ENCODE peak calls at places on chromosomes 7 and 10, in ten cellular contexts. V is dorsolateral prefrontal cortex, S is progenitor cell of endocrine pancreas, R is ascending aorta, X is Right ventricle myocardium superior, P is neural progenitor cell, Q is PC-3, C is posterior cingulate gyrus, Y is activated T-cell treated with anti-CD3 and anti-CD28 coated beads for 48 hours, E is adrenal gland. T is an unnamed sample.

GRCh38 chr10:547591-548081 is 141.8 kb downstream of the DIP2C start:
- DNase-seq in X (no peak), Q (no peak), E (no peak), C (no peak), V (no peak), Y (no peak), S (no peak), R (no peak), P (no peak), T (no peak)

GRCh38 chr7:22061781-22062180 is 116.1 kb upstream of the CDCA7L start:
- DNase-seq in E (no peak), R (no peak), Y (no peak), V (no peak), P (no peak), Q (no peak), C (no peak), S (no peak), X (no peak), T (no peak)

GRCh38 chr10:103855424-103855823 is at the start of gene SH3PXD2A:
- DNase-seq in E (no peak), P (peak), R (no peak), S (peak), Q (peak), X (peak), C (no peak), Y (peak), V (no peak), T (no peak)

GRCh38 chr10:61760943-61761824 is 98.5 kb downstream of the CABCOCO1 start:
- DNase-seq in P (no peak), V (no peak), X (no peak), Q (peak), S (no peak), Y (no peak), C (no peak), R (no peak), E (no peak), T (no peak)

GRCh38 chr10:80509403-80510161 is 28.1 kb upstream of the SH2D4B start:
- DNase-seq in P (no peak), Q (no peak), C (no peak), X (peak), V (no peak), S (no peak), R (no peak), Y (no peak), E (peak), T (no peak)

GRCh38 chr10:122648599-122649428 is 50.8 kb downstream of the C10orf120 start:
- DNase-seq in P (peak), V (peak), E (peak), S (peak), Y (peak), C (peak), R (no peak), X (peak), Q (peak), T (peak)

GRCh38 chr7:131897016-131897789 is 340.8 kb upstream of the PODXL start:
- DNase-seq in S (no peak), C (no peak), X (no peak), E (no peak), R (no peak), V (no peak), P (no peak), Q (peak), Y (no peak), T (no peak)

GRCh38 chr7:50377356-50377755 is 72.8 kb downstream of the FIGNL1 start:
- DNase-seq in C (no peak), V (no peak), R (no peak), S (no peak), X (no peak), Q (no peak), E (no peak), Y (no peak), P (no peak), T (no peak)

GRCh38 chr10:102121739-102122372 is 1.7 kb upstream of the LDB1 start:
- DNase-seq in Y (no peak), R (no peak), E (no peak), P (peak), X (no peak), V (no peak), Q (no peak), C (no peak), S (no peak), T (no peak)

GRCh38 chr7:94357076-94357475 is 37.6 kb upstream of the COL1A2 start:
- DNase-seq in S (no peak), P (no peak), E (no peak), Y (no peak), R (no peak), C (no peak), X (no peak), V (no peak), Q (no peak), T (no peak)

GRCh38 chr7:125934539-125934938 is 1004.9 kb upstream of the POT1 start:
- DNase-seq in V (no peak), C (no peak), S (no peak), P (no peak), E (no peak), R (no peak), X (no peak), Y (no peak), Q (peak), T (no peak)

GRCh38 chr10:29304259-29305030 is 15.6 kb downstream of the LYZL1 start:
- DNase-seq in X (peak), V (peak), Y (no peak), Q (peak), R (no peak), P (peak), C (peak), S (peak), E (peak), T (peak)

GRCh38 chr7:106283831-106284515 is 810 bp downstream of the NAMPT start:
- DNase-seq in P (no peak), C (peak), Y (peak), R (no peak), Q (peak), E (peak), X (peak), V (peak), S (no peak), T (no peak)

GRCh38 chr10:22693371-22693784 is 21.0 kb downstream of the PIP4K2A start:
- DNase-seq in Y (no peak), S (no peak), Q (peak), X (no peak), E (peak), P (no peak), V (no peak), C (no peak), R (no peak), T (no peak)

GRCh38 chr10:85558533-85558932 is 808.1 kb downstream of the GRID1 start:
- DNase-seq in V (no peak), X (no peak), R (no peak), C (no peak), S (no peak), Q (no peak), P (no peak), Y (no peak), E (no peak), T (no peak)

GRCh38 chr7:97018775-97019535 is 5.7 kb downstream of the DLX5 start:
- DNase-seq in P (peak), Y (no peak), Q (no peak), C (no peak), X (no peak), V (no peak), S (no peak), E (no peak), R (no peak), T (no peak)

GRCh38 chr10:84537447-84537931 is 209.1 kb downstream of the CCSER2 start:
- DNase-seq in P (peak), E (peak), Y (no peak), C (no peak), X (peak), R (no peak), S (no peak), V (no peak), Q (peak), T (no peak)

GRCh38 chr7:21671859-21672258 is 129.0 kb downstream of the DNAH11 start:
- DNase-seq in P (no peak), X (no peak), V (no peak), Q (no peak), Y (no peak), R (no peak), C (no peak), E (no peak), S (no peak), T (no peak)

GRCh38 chr7:68147621-68148238 is 1151.1 kb downstream of the TYW1 start:
- DNase-seq in S (no peak), Y (no peak), R (no peak), V (no peak), C (no peak), X (no peak), E (no peak), P (no peak), Q (no peak), T (no peak)

GRCh38 chr10:103564116-103564501 is 70.6 kb downstream of the NEURL1 start:
- DNase-seq in Q (no peak), X (no peak), C (no peak), S (no peak), Y (no peak), P (no peak), R (no peak), E (no peak), V (no peak), T (no peak)

GRCh38 chr7:43220250-43220649 is 107.8 kb downstream of the HECW1 start:
- DNase-seq in P (no peak), S (no peak), Q (peak), C (no peak), Y (no peak), E (no peak), R (no peak), V (no peak), X (no peak), T (no peak)

GRCh38 chr7:128103498-128104108 is 72.4 kb upstream of the LRRC4 start:
- DNase-seq in V (no peak), E (no peak), C (peak), X (peak), R (no peak), P (no peak), Y (no peak), S (no peak), Q (no peak), T (no peak)

GRCh38 chr10:86779267-86780017 is 23.0 kb downstream of the BMPR1A start:
- DNase-seq in E (no peak), Y (no peak), S (no peak), V (no peak), R (no peak), C (no peak), X (no peak), P (no peak), Q (no peak), T (no peak)

T was measured in GOT3.